ENCODE peak calls at places on chromosomes 13 and 19, in five cellular contexts. L is stimulated activated CD8-positive, alpha-beta memory T cell treated with anti-CD3 and anti-CD28 coated beads, Interleukin-2, amount 100 ng/mL, for 1 hour; R is nucleus accumbens; O is AG08396; S is head of caudate nucleus. E is an unnamed sample.

GRCh38 chr19:49335071-49335783 is at the start of gene CD37:
- DNase-seq in S (no peak), L (peak), O (no peak), R (no peak), E (peak)

GRCh38 chr19:5926641-5927438 is 12.8 kb downstream of the CAPS start:
- DNase-seq in R (no peak), O (peak), S (no peak), L (no peak), E (no peak)

GRCh38 chr19:4524808-4525562 is 6.7 kb upstream of the PLIN4 start:
- DNase-seq in O (peak), L (peak), S (peak), R (no peak), E (peak)

GRCh38 chr13:19845758-19846157 is 17.7 kb downstream of the ZMYM5 start:
- DNase-seq in L (no peak), S (no peak), O (peak), R (no peak), E (no peak)

GRCh38 chr19:47356900-47357299 is 7.8 kb downstream of the DHX34 start:
- DNase-seq in L (no peak), O (no peak), S (no peak), R (no peak), E (no peak)

GRCh38 chr19:2327773-2328400 is 499 bp downstream of the LSM7 start:
- DNase-seq in R (peak), O (peak), L (peak), S (no peak), E (peak)

GRCh38 chr19:46970815-46971214 is 48.8 kb upstream of the NPAS1 start:
- DNase-seq in S (no peak), O (peak), R (no peak), L (no peak), E (no peak)

GRCh38 chr19:47352095-47352494 is 3.0 kb downstream of the DHX34 start:
- DNase-seq in R (no peak), O (no peak), L (no peak), S (no peak), E (no peak)

GRCh38 chr19:999379-999719 is 870 bp upstream of the GRIN3B start:
- DNase-seq in S (no peak), O (no peak), L (no peak), R (no peak), E (no peak)

GRCh38 chr13:45331981-45332830 is 8.8 kb downstream of the TPT1 start:
- DNase-seq in L (no peak), O (no peak), R (no peak), S (no peak), E (no peak)

GRCh38 chr13:27016871-27017270 is 154.7 kb downstream of the USP12 start:
- DNase-seq in S (no peak), O (no peak), L (no peak), R (no peak), E (no peak)

GRCh38 chr19:3014135-3014534 is 14.9 kb downstream of the TLE2 start:
- DNase-seq in R (no peak), L (no peak), S (no peak), O (no peak), E (no peak)

GRCh38 chr13:44698076-44698475 is 121.9 kb upstream of the TSC22D1 start:
- DNase-seq in L (no peak), S (peak), R (peak), O (no peak), E (no peak)

GRCh38 chr13:79442706-79443105 is 36.7 kb upstream of the RBM26 start:
- DNase-seq in O (no peak), L (no peak), S (no peak), R (no peak), E (no peak)

GRCh38 chr13:25988655-25989054 is 63.2 kb downstream of the SHISA2 start:
- DNase-seq in O (no peak), L (no peak), S (no peak), R (no peak), E (no peak)

GRCh38 chr13:77717508-77717907 is 20.0 kb downstream of the SLAIN1 start:
- DNase-seq in L (no peak), R (no peak), O (no peak), S (no peak), E (no peak)

GRCh38 chr13:100842136-100842535 is 167.5 kb upstream of the TMTC4 start:
- DNase-seq in L (no peak), O (no peak), R (no peak), S (no peak), E (no peak)

GRCh38 chr13:43020794-43021193 is 2.6 kb upstream of the DNAJC15 start:
- DNase-seq in L (no peak), S (no peak), R (no peak), O (no peak), E (no peak)

GRCh38 chr13:103772576-103772975 is 706.4 kb upstream of the SLC10A2 start:
- DNase-seq in O (no peak), S (no peak), L (no peak), R (no peak), E (no peak)

GRCh38 chr19:2962018-2962670 is 15.2 kb upstream of the TLE6 start:
- DNase-seq in O (no peak), R (peak), L (peak), S (no peak), E (no peak)

GRCh38 chr19:19627716-19628498 is at the start of gene LPAR2:
- DNase-seq in O (peak), L (peak), R (no peak), S (no peak), E (peak)

GRCh38 chr19:39406656-39407393 is at the start of gene ZFP36:
- DNase-seq in S (peak), R (peak), O (peak), L (peak), E (peak)

GRCh38 chr13:38543561-38543960 is 143.3 kb upstream of the FREM2 start:
- DNase-seq in L (no peak), S (no peak), O (no peak), R (no peak), E (no peak)

GRCh38 chr13:107612376-107612775 is 603.0 kb downstream of the LIG4 start:
- DNase-seq in O (no peak), R (no peak), S (no peak), L (no peak), E (no peak)

GRCh38 chr13:33236021-33236420 is 49.5 kb downstream of the STARD13 start:
- DNase-seq in S (no peak), O (peak), L (no peak), R (no peak), E (no peak)

GRCh38 chr19:23095406-23095805 is 21.4 kb upstream of the ZNF730 start:
- DNase-seq in L (no peak), O (no peak), R (no peak), S (no peak), E (no peak)

GRCh38 chr19:17441241-17442135 is 7.0 kb downstream of the TMEM221 start:
- DNase-seq in S (no peak), O (peak), L (no peak), R (no peak), E (no peak)

GRCh38 chr19:45498411-45499195 is at the start of gene PPM1N:
- DNase-seq in S (no peak), R (no peak), O (peak), L (peak), E (peak)

GRCh38 chr13:57932071-57932470 is 300.5 kb downstream of the PCDH17 start:
- DNase-seq in R (no peak), O (no peak), L (no peak), S (no peak), E (no peak)

GRCh38 chr13:47679391-47679790 is 321.7 kb downstream of the SUCLA2 start:
- DNase-seq in R (no peak), O (no peak), L (no peak), S (no peak), E (no peak)

GRCh38 chr19:33612928-33613327 is 8.8 kb upstream of the CHST8 start:
- DNase-seq in L (no peak), O (no peak), S (no peak), R (no peak), E (no peak)

GRCh38 chr13:30234763-30235162 is 72.6 kb downstream of the KATNAL1 start:
- DNase-seq in R (no peak), O (no peak), L (no peak), S (no peak), E (no peak)

GRCh38 chr19:39870171-39870971 is 24.2 kb upstream of the FBL start:
- DNase-seq in R (no peak), O (no peak), L (no peak), S (no peak), E (no peak)

GRCh38 chr19:58538257-58539168 is 5.4 kb upstream of the TRIM28 start:
- DNase-seq in L (no peak), S (no peak), O (no peak), R (no peak), E (no peak)

GRCh38 chr19:43435775-43436174 is 21.1 kb downstream of the TEX101 start:
- DNase-seq in O (no peak), R (no peak), S (no peak), L (no peak), E (no peak)

GRCh38 chr19:4502282-4503223 is 15.7 kb downstream of the PLIN4 start:
- DNase-seq in O (no peak), L (no peak), S (no peak), R (no peak), E (no peak)

GRCh38 chr19:42191855-42192254 is 25.6 kb downstream of the DEDD2 start:
- DNase-seq in O (peak), S (no peak), L (no peak), R (no peak), E (no peak)